ENCODE peak calls at places on chromosomes 3 and 15, in six cellular contexts. One of them, this sample, is unnamed. For H3K4me1, the result is how much of the 10 kb centered on the place peaks cover.

GRCh38 chr15:43880406-43881184 is 53.8 kb downstream of the WDR76 start:
- DNase-seq in adrenal gland: peak
- DNase-seq in lung: no peak
- DNase-seq in lower lobe of right lung: no peak
- DNase-seq in CD8-positive, alpha-beta T cell: no peak
- DNase-seq in SJSA1: no peak
- DNase-seq in this sample: no peak

GRCh38 chr3:188133646-188134045 is 20.3 kb upstream of the LPP start:
- DNase-seq in SJSA1: no peak
- DNase-seq in CD8-positive, alpha-beta T cell: no peak
- DNase-seq in lower lobe of right lung: no peak
- DNase-seq in lung: no peak
- DNase-seq in adrenal gland: no peak
- DNase-seq in this sample: no peak

GRCh38 chr15:79045041-79045440 is 45.5 kb downstream of the RASGRF1 start:
- DNase-seq in SJSA1: no peak
- DNase-seq in lung: no peak
- DNase-seq in adrenal gland: no peak
- DNase-seq in CD8-positive, alpha-beta T cell: no peak
- DNase-seq in lower lobe of right lung: no peak
- DNase-seq in this sample: no peak

GRCh38 chr15:33125883-33126535 is 68.5 kb downstream of the FMN1 start:
- DNase-seq in adrenal gland: no peak
- DNase-seq in lower lobe of right lung: no peak
- DNase-seq in SJSA1: no peak
- DNase-seq in CD8-positive, alpha-beta T cell: no peak
- DNase-seq in lung: no peak
- DNase-seq in this sample: no peak

GRCh38 chr3:95277614-95278013 is 1214.8 kb downstream of the NSUN3 start:
- DNase-seq in adrenal gland: no peak
- DNase-seq in SJSA1: no peak
- DNase-seq in CD8-positive, alpha-beta T cell: no peak
- DNase-seq in lung: no peak
- DNase-seq in lower lobe of right lung: no peak
- DNase-seq in this sample: no peak

GRCh38 chr3:44555753-44556152 is 760 bp downstream of the ZKSCAN7 start:
- DNase-seq in adrenal gland: no peak
- DNase-seq in lower lobe of right lung: no peak
- DNase-seq in CD8-positive, alpha-beta T cell: no peak
- DNase-seq in lung: no peak
- DNase-seq in SJSA1: no peak
- DNase-seq in this sample: no peak

GRCh38 chr3:38136272-38136806 is 588 bp downstream of the ACAA1 start:
- DNase-seq in SJSA1: no peak
- DNase-seq in lung: no peak
- DNase-seq in adrenal gland: peak
- DNase-seq in CD8-positive, alpha-beta T cell: peak
- DNase-seq in lower lobe of right lung: peak
- DNase-seq in this sample: no peak

GRCh38 chr15:82178061-82178460 is 84.5 kb downstream of the EFL1 start:
- DNase-seq in lung: no peak
- DNase-seq in CD8-positive, alpha-beta T cell: no peak
- DNase-seq in SJSA1: no peak
- DNase-seq in lower lobe of right lung: no peak
- DNase-seq in adrenal gland: no peak
- DNase-seq in this sample: no peak

GRCh38 chr15:88255496-88256171 is 905 bp downstream of the NTRK3 start:
- DNase-seq in lower lobe of right lung: no peak
- DNase-seq in SJSA1: no peak
- DNase-seq in adrenal gland: no peak
- DNase-seq in lung: no peak
- DNase-seq in CD8-positive, alpha-beta T cell: no peak
- DNase-seq in this sample: peak

GRCh38 chr3:11310258-11310657 is 38.1 kb downstream of the ATG7 start:
- DNase-seq in CD8-positive, alpha-beta T cell: no peak
- DNase-seq in lower lobe of right lung: no peak
- DNase-seq in lung: no peak
- DNase-seq in adrenal gland: no peak
- DNase-seq in SJSA1: no peak
- DNase-seq in this sample: no peak

GRCh38 chr15:80710635-80711553 is 15.8 kb downstream of the ABHD17C start:
- DNase-seq in lung: no peak
- DNase-seq in CD8-positive, alpha-beta T cell: no peak
- DNase-seq in SJSA1: no peak
- DNase-seq in adrenal gland: no peak
- DNase-seq in lower lobe of right lung: no peak
- DNase-seq in this sample: no peak

GRCh38 chr3:100103558-100104441 is 10.5 kb downstream of the FILIP1L start:
- DNase-seq in CD8-positive, alpha-beta T cell: no peak
- DNase-seq in adrenal gland: no peak
- DNase-seq in lung: no peak
- DNase-seq in SJSA1: peak
- DNase-seq in lower lobe of right lung: no peak
- DNase-seq in this sample: no peak

GRCh38 chr3:156217674-156218352 is 97.4 kb downstream of the KCNAB1 start:
- DNase-seq in lower lobe of right lung: no peak
- DNase-seq in CD8-positive, alpha-beta T cell: no peak
- DNase-seq in lung: no peak
- DNase-seq in SJSA1: peak
- DNase-seq in adrenal gland: no peak
- DNase-seq in this sample: no peak

GRCh38 chr3:160557571-160557970 is 7.8 kb downstream of the KPNA4 start:
- DNase-seq in lung: no peak
- DNase-seq in lower lobe of right lung: no peak
- DNase-seq in SJSA1: no peak
- DNase-seq in adrenal gland: no peak
- DNase-seq in CD8-positive, alpha-beta T cell: no peak
- DNase-seq in this sample: no peak

GRCh38 chr15:49906976-49907375 is 212.1 kb downstream of the ATP8B4 start:
- DNase-seq in adrenal gland: no peak
- DNase-seq in lower lobe of right lung: no peak
- DNase-seq in CD8-positive, alpha-beta T cell: no peak
- DNase-seq in SJSA1: no peak
- DNase-seq in lung: no peak
- DNase-seq in this sample: no peak

GRCh38 chr3:133301194-133301593 is 98.7 kb upstream of the BFSP2 start:
- DNase-seq in SJSA1: peak
- DNase-seq in adrenal gland: no peak
- DNase-seq in lower lobe of right lung: no peak
- DNase-seq in CD8-positive, alpha-beta T cell: no peak
- DNase-seq in lung: no peak
- DNase-seq in this sample: no peak

GRCh38 chr15:73607405-73607804 is 25.8 kb downstream of the NPTN start:
- DNase-seq in CD8-positive, alpha-beta T cell: no peak
- DNase-seq in SJSA1: no peak
- DNase-seq in adrenal gland: no peak
- DNase-seq in lower lobe of right lung: no peak
- DNase-seq in lung: no peak
- DNase-seq in this sample: no peak

GRCh38 chr3:45225465-45226205 is 452 bp downstream of the TMEM158 start:
- DNase-seq in adrenal gland: peak
- DNase-seq in SJSA1: no peak
- DNase-seq in lung: no peak
- DNase-seq in CD8-positive, alpha-beta T cell: peak
- DNase-seq in lower lobe of right lung: peak
- DNase-seq in this sample: no peak

GRCh38 chr3:88876724-88877123 is 230.7 kb upstream of the EPHA3 start:
- DNase-seq in adrenal gland: no peak
- DNase-seq in lung: no peak
- DNase-seq in CD8-positive, alpha-beta T cell: no peak
- DNase-seq in SJSA1: no peak
- DNase-seq in lower lobe of right lung: no peak
- DNase-seq in this sample: no peak

DNA sequence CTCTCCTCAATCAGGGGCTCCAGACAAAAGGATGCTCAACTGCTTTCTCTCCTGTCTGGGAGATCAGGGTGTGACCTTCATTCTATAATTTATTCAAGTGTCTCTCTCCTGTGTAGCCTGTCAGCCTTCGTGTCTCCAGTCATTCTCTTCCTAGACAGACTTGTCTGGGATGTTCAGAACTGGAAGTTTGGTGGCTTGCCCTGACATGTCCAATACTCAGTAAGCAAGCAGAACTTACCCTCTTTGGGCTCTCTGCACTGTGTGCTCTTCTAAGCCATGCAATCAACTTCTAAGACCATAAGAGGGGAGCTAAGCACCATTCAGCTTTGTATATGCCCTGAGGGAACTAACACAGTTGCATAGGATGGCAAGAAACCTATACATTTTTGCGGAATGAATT is 14.1 kb downstream of the ACKR2 start:
- DNase-seq in SJSA1: no peak
- DNase-seq in CD8-positive, alpha-beta T cell: no peak
- DNase-seq in lower lobe of right lung: no peak
- DNase-seq in adrenal gland: no peak
- DNase-seq in lung: no peak
- DNase-seq in this sample: no peak
- H3K27ac ChIP-seq in SJSA1: no peak
- H3K27ac ChIP-seq in CD8-positive, alpha-beta T cell: no peak
- H3K27ac ChIP-seq in lower lobe of right lung: no peak
- H3K27ac ChIP-seq in adrenal gland: no peak
- H3K27ac ChIP-seq in lung: no peak
- H3K27ac ChIP-seq in this sample: no peak

GRCh38 chr3:121557426-121557934 is 10.3 kb upstream of the ARGFX start:
- DNase-seq in lower lobe of right lung: no peak
- DNase-seq in adrenal gland: no peak
- DNase-seq in CD8-positive, alpha-beta T cell: no peak
- DNase-seq in lung: no peak
- DNase-seq in SJSA1: no peak
- DNase-seq in this sample: no peak

GRCh38 chr3:121552797-121553196 is 7.0 kb upstream of the POLQ start:
- DNase-seq in lung: no peak
- DNase-seq in adrenal gland: no peak
- DNase-seq in lower lobe of right lung: no peak
- DNase-seq in SJSA1: no peak
- DNase-seq in CD8-positive, alpha-beta T cell: no peak
- DNase-seq in this sample: no peak

GRCh38 chr3:121552379-121552778 is 6.6 kb upstream of the POLQ start:
- DNase-seq in CD8-positive, alpha-beta T cell: no peak
- DNase-seq in SJSA1: no peak
- DNase-seq in lung: no peak
- DNase-seq in lower lobe of right lung: no peak
- DNase-seq in adrenal gland: no peak
- DNase-seq in this sample: no peak
- H3K4me3 ChIP-seq in CD8-positive, alpha-beta T cell: no peak
- H3K4me3 ChIP-seq in SJSA1: peak
- H3K4me3 ChIP-seq in lung: no peak
- H3K4me3 ChIP-seq in lower lobe of right lung: no peak
- H3K4me3 ChIP-seq in adrenal gland: peak
- H3K4me3 ChIP-seq in this sample: no peak

GRCh38 chr3:50274371-50275104 is 4.3 kb upstream of the LSMEM2 start:
- DNase-seq in SJSA1: peak
- DNase-seq in CD8-positive, alpha-beta T cell: peak
- DNase-seq in lower lobe of right lung: peak
- DNase-seq in adrenal gland: peak
- DNase-seq in lung: peak
- DNase-seq in this sample: no peak

GRCh38 chr3:50271314-50272072 is 2.5 kb downstream of the SEMA3B start:
- DNase-seq in lower lobe of right lung: no peak
- DNase-seq in adrenal gland: peak
- DNase-seq in CD8-positive, alpha-beta T cell: no peak
- DNase-seq in SJSA1: no peak
- DNase-seq in lung: no peak
- DNase-seq in this sample: no peak

GRCh38 chr3:50272911-50273688 is 4.2 kb downstream of the SEMA3B start:
- DNase-seq in adrenal gland: peak
- DNase-seq in CD8-positive, alpha-beta T cell: peak
- DNase-seq in lower lobe of right lung: peak
- DNase-seq in SJSA1: peak
- DNase-seq in lung: peak
- DNase-seq in this sample: peak

GRCh38 chr3:50275160-50275995 is 3.5 kb upstream of the LSMEM2 start:
- DNase-seq in lower lobe of right lung: no peak
- DNase-seq in CD8-positive, alpha-beta T cell: no peak
- DNase-seq in lung: no peak
- DNase-seq in SJSA1: no peak
- DNase-seq in adrenal gland: no peak
- DNase-seq in this sample: no peak

GRCh38 chr3:50273689-50274065 is 4.7 kb downstream of the SEMA3B start:
- DNase-seq in lung: no peak
- DNase-seq in SJSA1: no peak
- DNase-seq in CD8-positive, alpha-beta T cell: no peak
- DNase-seq in adrenal gland: no peak
- DNase-seq in lower lobe of right lung: no peak
- DNase-seq in this sample: peak
- H3K4me1 ChIP-seq in lung: under half
- H3K4me1 ChIP-seq in SJSA1: under half
- H3K4me1 ChIP-seq in CD8-positive, alpha-beta T cell: under half
- H3K4me1 ChIP-seq in adrenal gland: under half
- H3K4me1 ChIP-seq in lower lobe of right lung: under half
- H3K4me1 ChIP-seq in this sample: under half

DNA sequence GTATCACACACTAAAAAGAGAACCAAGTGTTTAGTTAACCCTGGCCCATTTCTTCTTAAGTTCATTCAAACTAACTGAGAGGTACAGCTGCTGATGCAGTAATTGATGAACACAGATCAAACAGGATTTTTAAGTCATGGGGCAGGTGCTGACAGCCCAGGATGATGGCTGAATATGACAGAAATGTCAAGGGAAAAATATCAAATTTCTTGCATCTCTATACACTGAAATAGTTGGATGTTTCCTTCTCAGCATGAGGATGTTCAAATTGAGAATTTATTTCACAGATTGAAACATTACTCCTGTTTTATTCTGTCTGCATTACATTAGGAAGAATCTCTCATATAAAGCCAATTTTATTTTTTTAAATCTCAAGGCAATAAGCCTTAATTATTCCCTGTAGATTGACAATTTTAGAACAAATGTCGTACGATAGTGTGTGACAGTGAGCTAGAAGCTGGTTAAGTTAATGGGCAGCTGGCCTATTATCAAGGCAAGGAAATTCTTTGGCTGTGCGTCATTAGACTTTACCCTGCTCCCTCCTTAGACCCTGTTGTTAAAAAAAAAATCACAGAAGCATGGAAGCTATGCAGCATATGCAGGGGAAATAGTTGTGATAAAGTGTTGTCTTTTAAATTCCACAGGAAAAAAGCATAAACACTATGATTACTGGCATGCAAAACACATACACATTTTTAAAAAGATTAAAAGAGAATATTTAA is 183.8 kb upstream of the KCNMB2 start:
- DNase-seq in SJSA1: peak
- DNase-seq in lung: no peak
- DNase-seq in lower lobe of right lung: no peak
- DNase-seq in CD8-positive, alpha-beta T cell: no peak
- DNase-seq in adrenal gland: no peak
- DNase-seq in this sample: no peak
- H3K27ac ChIP-seq in SJSA1: peak
- H3K27ac ChIP-seq in lung: no peak
- H3K27ac ChIP-seq in lower lobe of right lung: no peak
- H3K27ac ChIP-seq in CD8-positive, alpha-beta T cell: no peak
- H3K27ac ChIP-seq in adrenal gland: no peak
- H3K27ac ChIP-seq in this sample: no peak

This sample was measured in uterus.